ENCODE peak calls at places on chromosome 17, in six cellular contexts. One of them, this sample, is unnamed.

GRCh38 chr17:68600881-68601564 is at the start of gene FAM20A:
- DNase-seq in A673: peak; percentile 18
- DNase-seq in hepatocyte: peak; percentile 79
- DNase-seq in fibroblast of villous mesenchyme: no peak
- DNase-seq in ascending aorta: no peak
- DNase-seq in tibial nerve: no peak
- DNase-seq in this sample: no peak

GRCh38 chr17:46057366-46057765 is 58.3 kb downstream of the STH start:
- DNase-seq in A673: no peak
- DNase-seq in hepatocyte: no peak
- DNase-seq in fibroblast of villous mesenchyme: no peak
- DNase-seq in ascending aorta: no peak
- DNase-seq in tibial nerve: no peak
- DNase-seq in this sample: no peak

GRCh38 chr17:74012465-74012864 is 191.0 kb upstream of the RPL38 start:
- DNase-seq in A673: no peak
- DNase-seq in hepatocyte: no peak
- DNase-seq in fibroblast of villous mesenchyme: no peak
- DNase-seq in ascending aorta: no peak
- DNase-seq in tibial nerve: no peak
- DNase-seq in this sample: no peak

GRCh38 chr17:33674685-33675084 is 381.6 kb upstream of the ASIC2 start:
- DNase-seq in A673: peak; percentile 54
- DNase-seq in hepatocyte: peak; percentile 71
- DNase-seq in fibroblast of villous mesenchyme: peak; percentile 51
- DNase-seq in ascending aorta: no peak
- DNase-seq in tibial nerve: peak; percentile 40
- DNase-seq in this sample: peak; percentile 89

GRCh38 chr17:41687828-41688640 is 651 bp upstream of the EIF1 start:
- DNase-seq in A673: peak; percentile 61
- DNase-seq in hepatocyte: peak; percentile 69
- DNase-seq in fibroblast of villous mesenchyme: peak; percentile 16
- DNase-seq in ascending aorta: no peak
- DNase-seq in tibial nerve: peak; percentile 33
- DNase-seq in this sample: no peak

GRCh38 chr17:38982858-38983746 is 15.9 kb upstream of the FBXO47 start:
- DNase-seq in A673: peak; percentile 71
- DNase-seq in hepatocyte: peak; percentile 76
- DNase-seq in fibroblast of villous mesenchyme: peak; percentile 82
- DNase-seq in ascending aorta: no peak
- DNase-seq in tibial nerve: no peak
- DNase-seq in this sample: no peak

GRCh38 chr17:55168970-55169687 is 95.6 kb upstream of the HLF start:
- DNase-seq in A673: peak; percentile 55
- DNase-seq in hepatocyte: no peak
- DNase-seq in fibroblast of villous mesenchyme: no peak
- DNase-seq in ascending aorta: no peak
- DNase-seq in tibial nerve: no peak
- DNase-seq in this sample: no peak

GRCh38 chr17:76540381-76541300 is 797 bp downstream of the PRCD start:
- DNase-seq in A673: peak; percentile 96
- DNase-seq in hepatocyte: peak; percentile 96
- DNase-seq in fibroblast of villous mesenchyme: peak; percentile 96
- DNase-seq in ascending aorta: peak; percentile 86
- DNase-seq in tibial nerve: peak; percentile 91
- DNase-seq in this sample: peak; percentile 98

GRCh38 chr17:80096531-80097306 is 4.7 kb upstream of the GAA start:
- DNase-seq in A673: no peak
- DNase-seq in hepatocyte: peak; percentile 10
- DNase-seq in fibroblast of villous mesenchyme: no peak
- DNase-seq in ascending aorta: no peak
- DNase-seq in tibial nerve: no peak
- DNase-seq in this sample: peak; percentile 60

GRCh38 chr17:68431661-68432071 is 25.6 kb downstream of the WIPI1 start:
- DNase-seq in A673: peak; percentile 69
- DNase-seq in hepatocyte: peak; percentile 29
- DNase-seq in fibroblast of villous mesenchyme: peak; percentile 35
- DNase-seq in ascending aorta: no peak
- DNase-seq in tibial nerve: no peak
- DNase-seq in this sample: no peak

GRCh38 chr17:62963296-62963695 is 2.7 kb upstream of the TANC2 start:
- DNase-seq in A673: no peak
- DNase-seq in hepatocyte: no peak
- DNase-seq in fibroblast of villous mesenchyme: peak; percentile 43
- DNase-seq in ascending aorta: no peak
- DNase-seq in tibial nerve: no peak
- DNase-seq in this sample: no peak

GRCh38 chr17:9886141-9886930 is 18.7 kb downstream of the RCVRN start:
- DNase-seq in A673: no peak
- DNase-seq in hepatocyte: no peak
- DNase-seq in fibroblast of villous mesenchyme: no peak
- DNase-seq in ascending aorta: no peak
- DNase-seq in tibial nerve: no peak
- DNase-seq in this sample: no peak

GRCh38 chr17:68777243-68777855 is 176.2 kb upstream of the FAM20A start:
- DNase-seq in A673: peak; percentile 97
- DNase-seq in hepatocyte: peak; percentile 73
- DNase-seq in fibroblast of villous mesenchyme: peak; percentile 83
- DNase-seq in ascending aorta: no peak
- DNase-seq in tibial nerve: peak; percentile 57
- DNase-seq in this sample: peak; percentile 81

GRCh38 chr17:78674156-78674555 is 97.0 kb upstream of the DNAH17 start:
- DNase-seq in A673: no peak
- DNase-seq in hepatocyte: no peak
- DNase-seq in fibroblast of villous mesenchyme: no peak
- DNase-seq in ascending aorta: no peak
- DNase-seq in tibial nerve: no peak
- DNase-seq in this sample: no peak

GRCh38 chr17:38674013-38674748 is 576 bp downstream of the EPOP start:
- DNase-seq in A673: no peak
- DNase-seq in hepatocyte: peak; percentile 48
- DNase-seq in fibroblast of villous mesenchyme: no peak
- DNase-seq in ascending aorta: no peak
- DNase-seq in tibial nerve: no peak
- DNase-seq in this sample: no peak

GRCh38 chr17:15952916-15953865 is 8.3 kb downstream of the ADORA2B start:
- DNase-seq in A673: no peak
- DNase-seq in hepatocyte: no peak
- DNase-seq in fibroblast of villous mesenchyme: no peak
- DNase-seq in ascending aorta: no peak
- DNase-seq in tibial nerve: no peak
- DNase-seq in this sample: no peak

GRCh38 chr17:5763595-5763994 is 179.3 kb upstream of the NLRP1 start:
- DNase-seq in A673: no peak
- DNase-seq in hepatocyte: no peak
- DNase-seq in fibroblast of villous mesenchyme: no peak
- DNase-seq in ascending aorta: no peak
- DNase-seq in tibial nerve: no peak
- DNase-seq in this sample: no peak

GRCh38 chr17:43042025-43042424 is 17.0 kb downstream of the RND2 start:
- DNase-seq in A673: no peak
- DNase-seq in hepatocyte: no peak
- DNase-seq in fibroblast of villous mesenchyme: no peak
- DNase-seq in ascending aorta: no peak
- DNase-seq in tibial nerve: no peak
- DNase-seq in this sample: no peak

GRCh38 chr17:44069974-44070454 is 521 bp upstream of the G6PC3 start:
- DNase-seq in A673: peak; percentile 38
- DNase-seq in hepatocyte: no peak
- DNase-seq in fibroblast of villous mesenchyme: peak; percentile 48
- DNase-seq in ascending aorta: no peak
- DNase-seq in tibial nerve: no peak
- DNase-seq in this sample: no peak

GRCh38 chr17:83115202-83115651 is 35.8 kb downstream of the METRNL start:
- DNase-seq in A673: no peak
- DNase-seq in hepatocyte: no peak
- DNase-seq in fibroblast of villous mesenchyme: no peak
- DNase-seq in ascending aorta: no peak
- DNase-seq in tibial nerve: no peak
- DNase-seq in this sample: no peak

GRCh38 chr17:74643826-74644225 is 20.3 kb upstream of the CD300E start:
- DNase-seq in A673: no peak
- DNase-seq in hepatocyte: no peak
- DNase-seq in fibroblast of villous mesenchyme: no peak
- DNase-seq in ascending aorta: no peak
- DNase-seq in tibial nerve: no peak
- DNase-seq in this sample: peak; percentile 2

GRCh38 chr17:60148300-60148838 is 1.4 kb upstream of the CA4 start:
- DNase-seq in A673: no peak
- DNase-seq in hepatocyte: no peak
- DNase-seq in fibroblast of villous mesenchyme: no peak
- DNase-seq in ascending aorta: no peak
- DNase-seq in tibial nerve: no peak
- DNase-seq in this sample: no peak

GRCh38 chr17:38415250-38416194 is 12.7 kb upstream of the ARHGAP23 start:
- DNase-seq in A673: peak; percentile 51
- DNase-seq in hepatocyte: peak; percentile 64
- DNase-seq in fibroblast of villous mesenchyme: peak; percentile 63
- DNase-seq in ascending aorta: no peak
- DNase-seq in tibial nerve: no peak
- DNase-seq in this sample: no peak

GRCh38 chr17:72338847-72339790 is 218.3 kb downstream of the SOX9 start:
- DNase-seq in A673: peak; percentile 88
- DNase-seq in hepatocyte: peak; percentile 71
- DNase-seq in fibroblast of villous mesenchyme: peak; percentile 89
- DNase-seq in ascending aorta: no peak
- DNase-seq in tibial nerve: no peak
- DNase-seq in this sample: no peak

GRCh38 chr17:17186551-17187505 is 19.3 kb downstream of the PLD6 start:
- DNase-seq in A673: no peak
- DNase-seq in hepatocyte: no peak
- DNase-seq in fibroblast of villous mesenchyme: no peak
- DNase-seq in ascending aorta: no peak
- DNase-seq in tibial nerve: no peak
- DNase-seq in this sample: no peak

GRCh38 chr17:80187090-80187489 is 17.3 kb downstream of the CARD14 start:
- DNase-seq in A673: no peak
- DNase-seq in hepatocyte: no peak
- DNase-seq in fibroblast of villous mesenchyme: peak; percentile 62
- DNase-seq in ascending aorta: no peak
- DNase-seq in tibial nerve: no peak
- DNase-seq in this sample: no peak

GRCh38 chr17:13743906-13744305 is 142.2 kb upstream of the HS3ST3A1 start:
- DNase-seq in A673: no peak
- DNase-seq in hepatocyte: no peak
- DNase-seq in fibroblast of villous mesenchyme: no peak
- DNase-seq in ascending aorta: no peak
- DNase-seq in tibial nerve: no peak
- DNase-seq in this sample: no peak

GRCh38 chr17:6110592-6110991 is 40.4 kb downstream of the WSCD1 start:
- DNase-seq in A673: no peak
- DNase-seq in hepatocyte: no peak
- DNase-seq in fibroblast of villous mesenchyme: no peak
- DNase-seq in ascending aorta: no peak
- DNase-seq in tibial nerve: no peak
- DNase-seq in this sample: no peak

GRCh38 chr17:77995146-77995852 is 36.8 kb downstream of the TNRC6C start:
- DNase-seq in A673: no peak
- DNase-seq in hepatocyte: no peak
- DNase-seq in fibroblast of villous mesenchyme: no peak
- DNase-seq in ascending aorta: no peak
- DNase-seq in tibial nerve: no peak
- DNase-seq in this sample: no peak

GRCh38 chr17:82272495-82273326 is 789 bp downstream of the CSNK1D start:
- DNase-seq in A673: no peak
- DNase-seq in hepatocyte: peak; percentile 53
- DNase-seq in fibroblast of villous mesenchyme: peak; percentile 19
- DNase-seq in ascending aorta: no peak
- DNase-seq in tibial nerve: no peak
- DNase-seq in this sample: peak; percentile 90

GRCh38 chr17:48595107-48595999 is 1.8 kb upstream of the HOXB5 start:
- DNase-seq in A673: no peak
- DNase-seq in hepatocyte: no peak
- DNase-seq in fibroblast of villous mesenchyme: no peak
- DNase-seq in ascending aorta: no peak
- DNase-seq in tibial nerve: no peak
- DNase-seq in this sample: no peak
- H3K4me3 ChIP-seq in A673: no peak overlapping the region
- H3K4me3 ChIP-seq in hepatocyte: no peak overlapping the region
- H3K4me3 ChIP-seq in fibroblast of villous mesenchyme: no peak overlapping the region
- H3K4me3 ChIP-seq in ascending aorta: no peak overlapping the region
- H3K4me3 ChIP-seq in tibial nerve: no peak overlapping the region
- H3K4me3 ChIP-seq in this sample: no peak overlapping the region

GRCh38 chr17:50133028-50133768 is 3.2 kb upstream of the SAMD14 start:
- DNase-seq in A673: no peak
- DNase-seq in hepatocyte: peak; percentile 52
- DNase-seq in fibroblast of villous mesenchyme: peak; percentile 43
- DNase-seq in ascending aorta: peak; percentile 45
- DNase-seq in tibial nerve: no peak
- DNase-seq in this sample: no peak
- H3K4me3 ChIP-seq in A673: no peak overlapping the region
- H3K4me3 ChIP-seq in hepatocyte: no peak overlapping the region
- H3K4me3 ChIP-seq in fibroblast of villous mesenchyme: no peak overlapping the region
- H3K4me3 ChIP-seq in ascending aorta: no peak overlapping the region
- H3K4me3 ChIP-seq in tibial nerve: no peak overlapping the region
- H3K4me3 ChIP-seq in this sample: no peak overlapping the region

GRCh38 chr17:35775039-35775438 is 14.4 kb downstream of the C17orf50 start:
- DNase-seq in A673: no peak
- DNase-seq in hepatocyte: no peak
- DNase-seq in fibroblast of villous mesenchyme: no peak
- DNase-seq in ascending aorta: no peak
- DNase-seq in tibial nerve: no peak
- DNase-seq in this sample: no peak
- H3K4me3 ChIP-seq in A673: no peak overlapping the region
- H3K4me3 ChIP-seq in hepatocyte: no peak overlapping the region
- H3K4me3 ChIP-seq in fibroblast of villous mesenchyme: no peak overlapping the region
- H3K4me3 ChIP-seq in ascending aorta: peak overlapping the region; percentile 35
- H3K4me3 ChIP-seq in tibial nerve: no peak overlapping the region
- H3K4me3 ChIP-seq in this sample: no peak overlapping the region

GRCh38 chr17:50288306-50288705 is 14.0 kb downstream of the TMEM92 start:
- DNase-seq in A673: no peak
- DNase-seq in hepatocyte: no peak
- DNase-seq in fibroblast of villous mesenchyme: no peak
- DNase-seq in ascending aorta: no peak
- DNase-seq in tibial nerve: no peak
- DNase-seq in this sample: no peak
- H3K4me3 ChIP-seq in A673: no peak overlapping the region
- H3K4me3 ChIP-seq in hepatocyte: no peak overlapping the region
- H3K4me3 ChIP-seq in fibroblast of villous mesenchyme: no peak overlapping the region
- H3K4me3 ChIP-seq in ascending aorta: peak overlapping the region; percentile 49
- H3K4me3 ChIP-seq in tibial nerve: no peak overlapping the region
- H3K4me3 ChIP-seq in this sample: no peak overlapping the region

GRCh38 chr17:31573861-31574260 is 182.4 kb downstream of the RAB11FIP4 start:
- DNase-seq in A673: no peak
- DNase-seq in hepatocyte: no peak
- DNase-seq in fibroblast of villous mesenchyme: no peak
- DNase-seq in ascending aorta: no peak
- DNase-seq in tibial nerve: no peak
- DNase-seq in this sample: no peak
- H3K4me3 ChIP-seq in A673: no peak overlapping the region
- H3K4me3 ChIP-seq in hepatocyte: no peak overlapping the region
- H3K4me3 ChIP-seq in fibroblast of villous mesenchyme: no peak overlapping the region
- H3K4me3 ChIP-seq in ascending aorta: no peak overlapping the region
- H3K4me3 ChIP-seq in tibial nerve: no peak overlapping the region
- H3K4me3 ChIP-seq in this sample: no peak overlapping the region

This sample was measured in lower leg skin.